ENCODE peak calls at places on chromosomes 16 and 17, in ten cellular contexts. One of them, this sample, is unnamed.

GRCh38 chr17:81452551-81452950 is 57.3 kb downstream of the BAHCC1 start:
- DNase-seq in CD8-positive, alpha-beta memory T cell: no peak
- DNase-seq in lower lobe of right lung: no peak
- DNase-seq in left lung: no peak
- DNase-seq in upper lobe of right lung: no peak
- DNase-seq in PC-9: no peak
- DNase-seq in right atrium auricular region: no peak
- DNase-seq in transverse colon: no peak
- DNase-seq in effector memory CD4-positive, alpha-beta T cell: no peak
- DNase-seq in left ventricle myocardium inferior: no peak
- DNase-seq in this sample: no peak

GRCh38 chr17:7552621-7553051 is 3.8 kb downstream of the TNFSF12 start:
- DNase-seq in CD8-positive, alpha-beta memory T cell: no peak
- DNase-seq in lower lobe of right lung: no peak
- DNase-seq in left lung: peak; percentile 47
- DNase-seq in upper lobe of right lung: no peak
- DNase-seq in PC-9: no peak
- DNase-seq in right atrium auricular region: no peak
- DNase-seq in transverse colon: peak; percentile 30
- DNase-seq in effector memory CD4-positive, alpha-beta T cell: peak; percentile 21
- DNase-seq in left ventricle myocardium inferior: no peak
- DNase-seq in this sample: no peak

GRCh38 chr17:14341866-14342265 is 41.0 kb downstream of the HS3ST3B1 start:
- DNase-seq in CD8-positive, alpha-beta memory T cell: no peak
- DNase-seq in lower lobe of right lung: no peak
- DNase-seq in left lung: no peak
- DNase-seq in upper lobe of right lung: no peak
- DNase-seq in PC-9: no peak
- DNase-seq in right atrium auricular region: no peak
- DNase-seq in transverse colon: no peak
- DNase-seq in effector memory CD4-positive, alpha-beta T cell: no peak
- DNase-seq in left ventricle myocardium inferior: no peak
- DNase-seq in this sample: no peak

GRCh38 chr16:87728026-87728425 is 37.8 kb downstream of the KLHDC4 start:
- DNase-seq in CD8-positive, alpha-beta memory T cell: no peak
- DNase-seq in lower lobe of right lung: no peak
- DNase-seq in left lung: no peak
- DNase-seq in upper lobe of right lung: no peak
- DNase-seq in PC-9: no peak
- DNase-seq in right atrium auricular region: no peak
- DNase-seq in transverse colon: no peak
- DNase-seq in effector memory CD4-positive, alpha-beta T cell: no peak
- DNase-seq in left ventricle myocardium inferior: no peak
- DNase-seq in this sample: no peak

GRCh38 chr16:64841071-64841470 is 280.8 kb downstream of the CDH11 start:
- DNase-seq in CD8-positive, alpha-beta memory T cell: no peak
- DNase-seq in lower lobe of right lung: no peak
- DNase-seq in left lung: no peak
- DNase-seq in upper lobe of right lung: no peak
- DNase-seq in PC-9: no peak
- DNase-seq in right atrium auricular region: no peak
- DNase-seq in transverse colon: no peak
- DNase-seq in effector memory CD4-positive, alpha-beta T cell: no peak
- DNase-seq in left ventricle myocardium inferior: no peak
- DNase-seq in this sample: no peak

GRCh38 chr16:28876973-28877641 is 1.2 kb upstream of the ATP2A1 start:
- DNase-seq in CD8-positive, alpha-beta memory T cell: no peak
- DNase-seq in lower lobe of right lung: no peak
- DNase-seq in left lung: no peak
- DNase-seq in upper lobe of right lung: no peak
- DNase-seq in PC-9: no peak
- DNase-seq in right atrium auricular region: no peak
- DNase-seq in transverse colon: no peak
- DNase-seq in effector memory CD4-positive, alpha-beta T cell: no peak
- DNase-seq in left ventricle myocardium inferior: no peak
- DNase-seq in this sample: peak; percentile 20

GRCh38 chr16:50563989-50564388 is 15.8 kb downstream of the NKD1 start:
- DNase-seq in CD8-positive, alpha-beta memory T cell: no peak
- DNase-seq in lower lobe of right lung: no peak
- DNase-seq in left lung: no peak
- DNase-seq in upper lobe of right lung: no peak
- DNase-seq in PC-9: no peak
- DNase-seq in right atrium auricular region: no peak
- DNase-seq in transverse colon: no peak
- DNase-seq in effector memory CD4-positive, alpha-beta T cell: no peak
- DNase-seq in left ventricle myocardium inferior: no peak
- DNase-seq in this sample: no peak

GRCh38 chr17:74466111-74466784 is at the start of gene CD300A:
- DNase-seq in CD8-positive, alpha-beta memory T cell: no peak
- DNase-seq in lower lobe of right lung: peak; percentile 82
- DNase-seq in left lung: peak; percentile 83
- DNase-seq in upper lobe of right lung: peak; percentile 76
- DNase-seq in PC-9: no peak
- DNase-seq in right atrium auricular region: no peak
- DNase-seq in transverse colon: no peak
- DNase-seq in effector memory CD4-positive, alpha-beta T cell: no peak
- DNase-seq in left ventricle myocardium inferior: peak; percentile 55
- DNase-seq in this sample: peak; percentile 79

GRCh38 chr17:62735027-62735651 is 73.0 kb downstream of the MARCHF10 start:
- DNase-seq in CD8-positive, alpha-beta memory T cell: no peak
- DNase-seq in lower lobe of right lung: no peak
- DNase-seq in left lung: no peak
- DNase-seq in upper lobe of right lung: no peak
- DNase-seq in PC-9: peak; percentile 78
- DNase-seq in right atrium auricular region: no peak
- DNase-seq in transverse colon: no peak
- DNase-seq in effector memory CD4-positive, alpha-beta T cell: no peak
- DNase-seq in left ventricle myocardium inferior: no peak
- DNase-seq in this sample: no peak

GRCh38 chr16:84964729-84965128 is 46.6 kb downstream of the ZDHHC7 start:
- DNase-seq in CD8-positive, alpha-beta memory T cell: no peak
- DNase-seq in lower lobe of right lung: no peak
- DNase-seq in left lung: no peak
- DNase-seq in upper lobe of right lung: no peak
- DNase-seq in PC-9: no peak
- DNase-seq in right atrium auricular region: no peak
- DNase-seq in transverse colon: no peak
- DNase-seq in effector memory CD4-positive, alpha-beta T cell: no peak
- DNase-seq in left ventricle myocardium inferior: no peak
- DNase-seq in this sample: no peak

GRCh38 chr16:88065747-88066142 is 114.5 kb downstream of the BANP start:
- DNase-seq in CD8-positive, alpha-beta memory T cell: no peak
- DNase-seq in lower lobe of right lung: no peak
- DNase-seq in left lung: no peak
- DNase-seq in upper lobe of right lung: no peak
- DNase-seq in PC-9: no peak
- DNase-seq in right atrium auricular region: no peak
- DNase-seq in transverse colon: no peak
- DNase-seq in effector memory CD4-positive, alpha-beta T cell: no peak
- DNase-seq in left ventricle myocardium inferior: peak; percentile 10
- DNase-seq in this sample: peak; percentile 20

GRCh38 chr17:13582776-13583414 is 18.8 kb downstream of the HS3ST3A1 start:
- DNase-seq in CD8-positive, alpha-beta memory T cell: no peak
- DNase-seq in lower lobe of right lung: no peak
- DNase-seq in left lung: no peak
- DNase-seq in upper lobe of right lung: no peak
- DNase-seq in PC-9: no peak
- DNase-seq in right atrium auricular region: no peak
- DNase-seq in transverse colon: no peak
- DNase-seq in effector memory CD4-positive, alpha-beta T cell: no peak
- DNase-seq in left ventricle myocardium inferior: no peak
- DNase-seq in this sample: no peak

GRCh38 chr17:12940699-12941098 is 77.1 kb downstream of the ELAC2 start:
- DNase-seq in CD8-positive, alpha-beta memory T cell: no peak
- DNase-seq in lower lobe of right lung: no peak
- DNase-seq in left lung: no peak
- DNase-seq in upper lobe of right lung: no peak
- DNase-seq in PC-9: no peak
- DNase-seq in right atrium auricular region: no peak
- DNase-seq in transverse colon: no peak
- DNase-seq in effector memory CD4-positive, alpha-beta T cell: no peak
- DNase-seq in left ventricle myocardium inferior: no peak
- DNase-seq in this sample: no peak

GRCh38 chr17:17824119-17824779 is 12.5 kb downstream of the SREBF1 start:
- DNase-seq in CD8-positive, alpha-beta memory T cell: peak; percentile 32
- DNase-seq in lower lobe of right lung: no peak
- DNase-seq in left lung: no peak
- DNase-seq in upper lobe of right lung: no peak
- DNase-seq in PC-9: no peak
- DNase-seq in right atrium auricular region: no peak
- DNase-seq in transverse colon: no peak
- DNase-seq in effector memory CD4-positive, alpha-beta T cell: peak; percentile 24
- DNase-seq in left ventricle myocardium inferior: no peak
- DNase-seq in this sample: no peak

GRCh38 chr16:4866586-4866985 is 19.3 kb downstream of the UBN1 start:
- DNase-seq in CD8-positive, alpha-beta memory T cell: no peak
- DNase-seq in lower lobe of right lung: no peak
- DNase-seq in left lung: no peak
- DNase-seq in upper lobe of right lung: no peak
- DNase-seq in PC-9: no peak
- DNase-seq in right atrium auricular region: no peak
- DNase-seq in transverse colon: no peak
- DNase-seq in effector memory CD4-positive, alpha-beta T cell: no peak
- DNase-seq in left ventricle myocardium inferior: no peak
- DNase-seq in this sample: no peak

GRCh38 chr16:64440421-64440831 is 681.4 kb downstream of the CDH11 start:
- DNase-seq in CD8-positive, alpha-beta memory T cell: no peak
- DNase-seq in lower lobe of right lung: no peak
- DNase-seq in left lung: peak; percentile 45
- DNase-seq in upper lobe of right lung: no peak
- DNase-seq in PC-9: peak; percentile 51
- DNase-seq in right atrium auricular region: no peak
- DNase-seq in transverse colon: no peak
- DNase-seq in effector memory CD4-positive, alpha-beta T cell: no peak
- DNase-seq in left ventricle myocardium inferior: no peak
- DNase-seq in this sample: peak; percentile 17

GRCh38 chr16:77496934-77497333 is 62.1 kb upstream of the ADAMTS18 start:
- DNase-seq in CD8-positive, alpha-beta memory T cell: no peak
- DNase-seq in lower lobe of right lung: no peak
- DNase-seq in left lung: no peak
- DNase-seq in upper lobe of right lung: no peak
- DNase-seq in PC-9: no peak
- DNase-seq in right atrium auricular region: no peak
- DNase-seq in transverse colon: no peak
- DNase-seq in effector memory CD4-positive, alpha-beta T cell: no peak
- DNase-seq in left ventricle myocardium inferior: no peak
- DNase-seq in this sample: no peak

GRCh38 chr17:74981979-74982662 is 5.3 kb upstream of the CDR2L start:
- DNase-seq in CD8-positive, alpha-beta memory T cell: peak; percentile 79
- DNase-seq in lower lobe of right lung: peak; percentile 82
- DNase-seq in left lung: peak; percentile 79
- DNase-seq in upper lobe of right lung: peak; percentile 90
- DNase-seq in PC-9: peak; percentile 51
- DNase-seq in right atrium auricular region: peak; percentile 78
- DNase-seq in transverse colon: peak; percentile 77
- DNase-seq in effector memory CD4-positive, alpha-beta T cell: peak; percentile 74
- DNase-seq in left ventricle myocardium inferior: peak; percentile 74
- DNase-seq in this sample: peak; percentile 90

GRCh38 chr16:56975714-56976113 is 13.6 kb upstream of the NLRC5 start:
- DNase-seq in CD8-positive, alpha-beta memory T cell: no peak
- DNase-seq in lower lobe of right lung: no peak
- DNase-seq in left lung: no peak
- DNase-seq in upper lobe of right lung: no peak
- DNase-seq in PC-9: no peak
- DNase-seq in right atrium auricular region: no peak
- DNase-seq in transverse colon: no peak
- DNase-seq in effector memory CD4-positive, alpha-beta T cell: no peak
- DNase-seq in left ventricle myocardium inferior: no peak
- DNase-seq in this sample: no peak
- H3K27ac ChIP-seq in CD8-positive, alpha-beta memory T cell: no peak overlapping the region
- H3K27ac ChIP-seq in lower lobe of right lung: no peak overlapping the region
- H3K27ac ChIP-seq in left lung: no peak overlapping the region
- H3K27ac ChIP-seq in upper lobe of right lung: no peak overlapping the region
- H3K27ac ChIP-seq in PC-9: no peak overlapping the region
- H3K27ac ChIP-seq in right atrium auricular region: no peak overlapping the region
- H3K27ac ChIP-seq in transverse colon: no peak overlapping the region
- H3K27ac ChIP-seq in effector memory CD4-positive, alpha-beta T cell: no peak overlapping the region
- H3K27ac ChIP-seq in left ventricle myocardium inferior: no peak overlapping the region
- H3K27ac ChIP-seq in this sample: no peak overlapping the region

DNA sequence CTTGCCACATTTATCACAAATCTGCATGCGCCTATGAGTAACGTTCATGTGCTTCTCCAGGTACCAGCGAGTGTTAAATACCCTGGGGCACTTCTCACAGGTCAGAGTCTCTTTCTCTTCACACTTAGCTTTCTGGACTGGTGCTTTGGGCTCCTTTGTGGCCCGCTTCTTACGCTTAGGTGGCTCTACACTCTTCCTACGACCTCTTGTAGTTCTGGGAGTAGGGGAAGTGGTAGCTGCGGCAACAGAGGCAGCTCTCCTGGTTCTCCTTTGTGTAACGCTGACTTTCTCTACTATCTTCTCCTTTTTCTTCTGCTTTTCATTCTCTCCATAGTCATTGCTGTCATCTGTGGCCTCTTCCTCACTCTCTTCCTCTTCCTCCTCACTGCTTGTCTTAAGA is 45.2 kb downstream of the ZNF652 start:
- DNase-seq in CD8-positive, alpha-beta memory T cell: no peak
- DNase-seq in lower lobe of right lung: no peak
- DNase-seq in left lung: no peak
- DNase-seq in upper lobe of right lung: no peak
- DNase-seq in PC-9: no peak
- DNase-seq in right atrium auricular region: no peak
- DNase-seq in transverse colon: no peak
- DNase-seq in effector memory CD4-positive, alpha-beta T cell: no peak
- DNase-seq in left ventricle myocardium inferior: no peak
- DNase-seq in this sample: no peak
- H3K4me3 ChIP-seq in CD8-positive, alpha-beta memory T cell: no peak overlapping the region
- H3K4me3 ChIP-seq in lower lobe of right lung: no peak overlapping the region
- H3K4me3 ChIP-seq in left lung: no peak overlapping the region
- H3K4me3 ChIP-seq in upper lobe of right lung: no peak overlapping the region
- H3K4me3 ChIP-seq in PC-9: no peak overlapping the region
- H3K4me3 ChIP-seq in right atrium auricular region: no peak overlapping the region
- H3K4me3 ChIP-seq in transverse colon: no peak overlapping the region
- H3K4me3 ChIP-seq in effector memory CD4-positive, alpha-beta T cell: no peak overlapping the region
- H3K4me3 ChIP-seq in left ventricle myocardium inferior: no peak overlapping the region
- H3K4me3 ChIP-seq in this sample: no peak overlapping the region

DNA sequence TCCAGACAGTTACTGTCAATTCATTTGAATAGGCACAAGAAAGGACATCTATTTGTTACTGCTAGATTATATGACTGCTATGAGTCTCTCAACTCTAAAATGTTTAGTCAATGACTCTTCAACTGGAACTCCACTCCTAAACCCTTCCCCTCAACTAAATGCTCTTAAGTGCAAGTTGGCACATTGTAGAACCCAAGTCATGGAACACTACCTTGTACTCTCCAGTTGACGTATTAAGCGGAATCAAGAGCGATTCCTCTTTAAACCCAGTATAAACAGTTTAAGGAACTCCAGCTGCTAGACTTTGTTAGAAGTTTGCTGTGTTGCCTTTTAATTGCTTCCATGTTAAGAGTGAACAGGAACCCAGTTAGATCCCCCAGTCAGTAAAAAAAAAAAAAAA is 44.6 kb downstream of the STH start:
- DNase-seq in CD8-positive, alpha-beta memory T cell: no peak
- DNase-seq in lower lobe of right lung: no peak
- DNase-seq in left lung: no peak
- DNase-seq in upper lobe of right lung: no peak
- DNase-seq in PC-9: peak; percentile 6
- DNase-seq in right atrium auricular region: no peak
- DNase-seq in transverse colon: no peak
- DNase-seq in effector memory CD4-positive, alpha-beta T cell: no peak
- DNase-seq in left ventricle myocardium inferior: no peak
- DNase-seq in this sample: no peak
- H3K27ac ChIP-seq in CD8-positive, alpha-beta memory T cell: no peak overlapping the region
- H3K27ac ChIP-seq in lower lobe of right lung: peak overlapping the region; percentile 19
- H3K27ac ChIP-seq in left lung: peak overlapping the region; percentile 38
- H3K27ac ChIP-seq in upper lobe of right lung: peak overlapping the region; percentile 75
- H3K27ac ChIP-seq in PC-9: no peak overlapping the region
- H3K27ac ChIP-seq in right atrium auricular region: no peak overlapping the region
- H3K27ac ChIP-seq in transverse colon: peak overlapping the region; percentile 56
- H3K27ac ChIP-seq in effector memory CD4-positive, alpha-beta T cell: no peak overlapping the region
- H3K27ac ChIP-seq in left ventricle myocardium inferior: peak overlapping the region; percentile 47
- H3K27ac ChIP-seq in this sample: no peak overlapping the region

GRCh38 chr16:57305159-57305811 is 20.8 kb upstream of the PLLP start:
- DNase-seq in CD8-positive, alpha-beta memory T cell: no peak
- DNase-seq in lower lobe of right lung: no peak
- DNase-seq in left lung: no peak
- DNase-seq in upper lobe of right lung: peak; percentile 40
- DNase-seq in PC-9: no peak
- DNase-seq in right atrium auricular region: no peak
- DNase-seq in transverse colon: no peak
- DNase-seq in effector memory CD4-positive, alpha-beta T cell: no peak
- DNase-seq in left ventricle myocardium inferior: no peak
- DNase-seq in this sample: peak; percentile 41
- H3K4me3 ChIP-seq in CD8-positive, alpha-beta memory T cell: no peak overlapping the region
- H3K4me3 ChIP-seq in lower lobe of right lung: no peak overlapping the region
- H3K4me3 ChIP-seq in left lung: no peak overlapping the region
- H3K4me3 ChIP-seq in upper lobe of right lung: no peak overlapping the region
- H3K4me3 ChIP-seq in PC-9: no peak overlapping the region
- H3K4me3 ChIP-seq in right atrium auricular region: no peak overlapping the region
- H3K4me3 ChIP-seq in transverse colon: no peak overlapping the region
- H3K4me3 ChIP-seq in effector memory CD4-positive, alpha-beta T cell: no peak overlapping the region
- H3K4me3 ChIP-seq in left ventricle myocardium inferior: no peak overlapping the region
- H3K4me3 ChIP-seq in this sample: no peak overlapping the region